ENCODE peak calls at places on chromosome 22, in six cellular contexts. R, X, I, H, D and K are unnamed samples.

GRCh38 chr22:38843716-38844660 is at the start of gene NPTXR:
- DNase-seq in R (peak; percentile 62), X (peak; percentile 31), I (no peak), H (no peak), D (peak; percentile 71), K (peak; percentile 71)

GRCh38 chr22:24153353-24153752 is 27.9 kb upstream of the SUSD2 start:
- DNase-seq in R (no peak), X (peak; percentile 69), I (no peak), H (no peak), D (no peak), K (no peak)

GRCh38 chr22:36052505-36052941 is 23.9 kb upstream of the RBFOX2 start:
- DNase-seq in R (peak; percentile 33), X (peak; percentile 57), I (no peak), H (no peak), D (no peak), K (no peak)

GRCh38 chr22:17847360-17848078 is 73.2 kb upstream of the BID start:
- DNase-seq in R (no peak), X (no peak), I (no peak), H (no peak), D (no peak), K (no peak)

GRCh38 chr22:30573594-30574094 is 821 bp downstream of the GAL3ST1 start:
- DNase-seq in R (peak; percentile 56), X (no peak), I (no peak), H (no peak), D (no peak), K (no peak)

GRCh38 chr22:40436460-40437431 is 66.4 kb downstream of the SGSM3 start:
- DNase-seq in R (no peak), X (peak; percentile 74), I (peak; percentile 88), H (no peak), D (peak; percentile 63), K (no peak)

GRCh38 chr22:43078522-43078921 is 10.7 kb downstream of the TTLL1 start:
- DNase-seq in R (no peak), X (no peak), I (no peak), H (no peak), D (no peak), K (no peak)

GRCh38 chr22:40033586-40034380 is 39.0 kb downstream of the FAM83F start:
- DNase-seq in R (no peak), X (no peak), I (no peak), H (peak; percentile 33), D (no peak), K (no peak)

GRCh38 chr22:39475337-39475736 is 18.5 kb downstream of the MGAT3 start:
- DNase-seq in R (no peak), X (no peak), I (no peak), H (no peak), D (no peak), K (no peak)

GRCh38 chr22:42360348-42360747 is 71.9 kb downstream of the NFAM1 start:
- DNase-seq in R (peak; percentile 83), X (no peak), I (no peak), H (no peak), D (no peak), K (no peak)

GRCh38 chr22:28728621-28729313 is 12.9 kb downstream of the CHEK2 start:
- DNase-seq in R (no peak), X (no peak), I (no peak), H (no peak), D (no peak), K (no peak)

GRCh38 chr22:19420321-19420720 is 11.2 kb downstream of the HIRA start:
- DNase-seq in R (no peak), X (no peak), I (no peak), H (no peak), D (no peak), K (no peak)

DNA sequence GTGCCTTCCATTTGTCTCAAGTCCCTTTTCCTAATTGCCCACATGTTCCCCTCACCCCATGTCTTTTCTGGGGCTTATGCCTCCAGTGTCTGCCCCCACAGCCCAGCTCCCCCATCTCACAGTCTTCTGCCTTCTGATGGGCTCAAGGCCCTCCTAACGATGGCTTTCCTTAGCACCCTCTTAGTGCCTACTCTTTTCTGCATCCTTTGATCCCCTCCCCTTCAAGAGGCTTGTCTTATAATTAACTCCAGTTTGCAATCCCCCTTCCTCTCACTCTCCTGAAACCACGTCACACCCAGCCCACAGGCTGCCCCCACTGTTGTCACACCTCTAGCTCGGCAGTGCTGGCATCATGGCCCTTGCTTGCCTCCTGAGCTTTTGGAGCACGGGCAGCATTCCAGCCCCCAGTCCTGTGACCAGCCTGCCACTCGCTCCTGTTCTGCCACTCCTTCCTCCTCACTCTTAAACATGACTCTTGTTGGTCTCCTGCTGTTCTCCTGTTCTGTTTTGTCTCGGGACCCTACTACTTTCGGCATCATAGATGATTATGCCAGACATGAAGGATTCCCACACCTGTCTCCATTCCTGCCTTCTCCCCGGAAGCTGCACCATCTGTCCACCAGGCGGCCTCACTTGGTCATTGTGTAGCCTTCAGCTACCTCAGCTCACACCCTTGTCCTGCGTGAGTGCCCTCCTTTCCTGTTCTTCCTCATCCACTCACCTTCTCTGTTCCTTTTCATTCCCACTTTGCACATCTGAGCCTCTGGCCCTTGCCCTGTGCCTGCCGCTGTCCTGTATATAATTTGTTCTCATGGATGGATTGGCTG is 26.1 kb downstream of the UBE2L3 start:
- DNase-seq in R (peak; percentile 38), X (no peak), I (no peak), H (no peak), D (no peak), K (peak; percentile 82)
- TF ChIP-seq CTCF in R (no peak), X (peak; percentile 18), I (no peak), H (no peak), D (no peak), K (peak; percentile 32)

GRCh38 chr22:37432708-37433054 is 5.4 kb upstream of the ELFN2 start:
- DNase-seq in R (no peak), X (no peak), I (no peak), H (no peak), D (no peak), K (no peak)
- TF ChIP-seq POLR2A in R (no peak), X (no peak), I (no peak), H (no peak), D (no peak), K (no peak)

GRCh38 chr22:44361391-44362126 is 48.8 kb upstream of the SHISAL1 start:
- DNase-seq in R (no peak), X (no peak), I (no peak), H (no peak), D (no peak), K (no peak)

GRCh38 chr22:44362249-44363040 is 49.7 kb upstream of the SHISAL1 start:
- DNase-seq in R (no peak), X (peak; percentile 52), I (no peak), H (no peak), D (no peak), K (peak; percentile 33)

GRCh38 chr22:44359496-44360110 is 46.9 kb upstream of the SHISAL1 start:
- DNase-seq in R (no peak), X (no peak), I (no peak), H (no peak), D (peak; percentile 4), K (peak; percentile 41)

GRCh38 chr22:44360306-44360685 is 47.5 kb upstream of the SHISAL1 start:
- DNase-seq in R (no peak), X (no peak), I (no peak), H (no peak), D (peak; percentile 1), K (no peak)

DNA sequence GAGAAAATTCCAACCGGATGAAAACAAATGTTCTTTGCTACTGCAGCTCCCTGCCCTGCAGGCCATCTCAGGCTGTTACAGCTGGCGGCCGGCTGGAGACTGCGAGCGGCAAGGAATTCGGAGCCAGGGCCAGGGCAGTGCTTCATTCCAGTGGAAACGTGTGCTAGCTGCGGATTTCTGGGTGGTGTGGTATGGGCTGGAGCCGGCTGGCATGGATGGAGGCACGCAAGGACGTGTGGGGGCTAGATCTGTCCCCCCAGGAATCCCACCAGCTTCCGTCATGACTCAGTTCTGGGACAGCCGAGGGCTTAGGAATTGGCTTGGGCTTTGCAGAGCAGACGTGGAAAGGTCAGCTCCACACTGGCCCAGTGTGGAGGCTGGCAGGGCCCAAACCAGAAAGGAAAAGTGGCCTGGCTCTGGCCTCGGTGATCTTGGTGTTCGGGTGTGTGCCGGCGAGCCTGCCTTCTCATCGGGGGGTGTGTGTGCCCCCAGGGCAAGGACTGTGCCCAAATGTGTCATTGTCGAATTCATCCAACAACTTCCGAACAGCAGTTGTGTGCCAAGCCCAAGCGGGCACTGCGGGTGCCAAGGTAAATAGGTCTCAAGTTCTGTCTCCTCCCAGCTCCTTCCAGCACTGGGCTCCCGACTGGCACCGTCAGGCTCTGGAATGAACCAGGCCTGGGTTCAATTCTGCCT is 48.1 kb upstream of the SHISAL1 start:
- DNase-seq in R (peak; percentile 78), X (peak; percentile 80), I (no peak), H (peak; percentile 64), D (peak; percentile 29), K (no peak)
- TF ChIP-seq CTCF in R (peak; percentile 36), X (peak; percentile 33), I (no peak), H (peak; percentile 41), D (no peak), K (no peak)

GRCh38 chr22:49927483-49928184 is 9.2 kb downstream of the CRELD2 start:
- DNase-seq in R (no peak), X (no peak), I (no peak), H (no peak), D (no peak), K (no peak)

GRCh38 chr22:49923445-49923844 is 5.0 kb downstream of the CRELD2 start:
- DNase-seq in R (no peak), X (peak; percentile 81), I (no peak), H (no peak), D (no peak), K (no peak)

GRCh38 chr22:49926916-49927315 is 8.5 kb downstream of the CRELD2 start:
- DNase-seq in R (no peak), X (no peak), I (no peak), H (no peak), D (peak; percentile 5), K (no peak)

GRCh38 chr22:49924113-49924833 is 5.8 kb downstream of the CRELD2 start:
- DNase-seq in R (no peak), X (no peak), I (no peak), H (no peak), D (peak; percentile 6), K (no peak)

GRCh38 chr22:49925525-49926128 is 7.2 kb downstream of the CRELD2 start:
- DNase-seq in R (no peak), X (no peak), I (peak; percentile 71), H (no peak), D (peak; percentile 7), K (no peak)
- TF ChIP-seq POLR2A in R (no peak), X (no peak), I (peak; percentile 85), H (no peak), D (no peak), K (no peak)

DNA sequence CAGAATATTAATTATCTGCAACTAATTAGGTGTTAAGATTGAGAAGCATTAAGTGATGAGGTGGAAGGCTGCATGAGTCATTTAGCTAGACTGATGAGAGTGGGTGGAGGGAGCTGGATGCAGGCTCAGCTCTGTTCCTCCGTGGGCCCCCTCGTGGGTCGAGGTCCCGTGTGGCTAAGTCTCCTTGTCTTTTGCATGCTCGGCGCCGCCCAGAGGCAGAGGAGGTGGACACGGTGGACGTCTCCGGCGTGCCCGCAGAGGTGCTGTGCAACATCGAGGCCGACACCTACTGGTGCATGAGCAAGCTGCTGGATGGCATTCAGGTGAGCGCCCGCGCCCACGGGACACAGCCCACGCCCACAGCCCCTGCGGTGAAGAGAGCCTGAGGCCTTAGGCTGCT is 211.6 kb downstream of the TBC1D22A start:
- DNase-seq in R (no peak), X (no peak), I (no peak), H (no peak), D (no peak), K (no peak)
- TF ChIP-seq CTCF in R (no peak), X (no peak), I (no peak), H (no peak), D (no peak), K (no peak)

GRCh38 chr22:46076651-46077339 is 73.5 kb upstream of the PPARA start:
- DNase-seq in R (peak; percentile 59), X (peak; percentile 37), I (no peak), H (peak; percentile 66), D (peak; percentile 62), K (peak; percentile 56)
- TF ChIP-seq POLR2A in R (no peak), X (no peak), I (no peak), H (no peak), D (no peak), K (peak; percentile 27)